ENCODE peak calls at places on chromosome 18, in five cellular contexts. N is GM04504; E is kidney tubule cell; L is stimulated activated CD8-positive, alpha-beta memory T cell treated with anti-CD3 and anti-CD28 coated beads, Interleukin-2, amount 100 ng/mL, for 48 hours; Z is LHCN-M2. V is an unnamed sample.

GRCh38 chr18:62663731-62664336 is 51.5 kb upstream of the PHLPP1 start:
- DNase-seq in N (no peak), E (peak), L (no peak), Z (peak), V (peak)

GRCh38 chr18:13217466-13217961 is 1.0 kb upstream of the LDLRAD4 start:
- DNase-seq in N (no peak), E (peak), Z (no peak), L (peak), V (no peak)

GRCh38 chr18:13137041-13137938 is 81.3 kb upstream of the LDLRAD4 start:
- DNase-seq in L (no peak), E (no peak), Z (no peak), N (no peak), V (no peak)

GRCh38 chr18:78448106-78448505 is 531.5 kb upstream of the SALL3 start:
- DNase-seq in E (no peak), L (no peak), N (no peak), Z (no peak), V (no peak)

GRCh38 chr18:3110034-3110752 is 97.2 kb upstream of the LPIN2 start:
- DNase-seq in N (no peak), L (no peak), Z (no peak), E (no peak), V (no peak)

GRCh38 chr18:48955528-48956261 is 4.9 kb upstream of the SMAD7 start:
- DNase-seq in N (peak), E (peak), Z (peak), L (no peak), V (no peak)

GRCh38 chr18:46497129-46497528 is 159.9 kb downstream of the LOXHD1 start:
- DNase-seq in L (peak), N (peak), Z (peak), E (peak), V (no peak)

GRCh38 chr18:40937386-40937785 is 1017.6 kb upstream of the PIK3C3 start:
- DNase-seq in L (no peak), E (no peak), N (no peak), Z (no peak), V (no peak)

GRCh38 chr18:46070683-46071614 is 1.1 kb downstream of the PSTPIP2 start:
- DNase-seq in L (peak), E (no peak), N (no peak), Z (no peak), V (no peak)

GRCh38 chr18:57789759-57790158 is 13.4 kb downstream of the ATP8B1 start:
- DNase-seq in N (no peak), E (no peak), Z (no peak), L (no peak), V (no peak)

GRCh38 chr18:34121157-34121807 is 103.4 kb downstream of the NOL4 start:
- DNase-seq in Z (peak), E (peak), L (no peak), N (no peak), V (peak)

GRCh38 chr18:3255611-3256165 is 6.2 kb upstream of the MYL12B start:
- DNase-seq in N (no peak), L (no peak), Z (no peak), E (no peak), V (no peak)

GRCh38 chr18:36977121-36977520 is 148.2 kb downstream of the KIAA1328 start:
- DNase-seq in L (no peak), Z (no peak), N (no peak), E (peak), V (no peak)

GRCh38 chr18:28960146-28960545 is 783.2 kb upstream of the CDH2 start:
- DNase-seq in L (no peak), E (no peak), Z (peak), N (no peak), V (no peak)

GRCh38 chr18:5197032-5197434 is at the start of gene AKAIN1:
- DNase-seq in L (no peak), E (peak), Z (no peak), N (peak), V (no peak)

GRCh38 chr18:35619468-35619867 is 37.9 kb downstream of the GALNT1 start:
- DNase-seq in L (no peak), N (no peak), E (no peak), Z (peak), V (no peak)

GRCh38 chr18:45761512-45762114 is 37.6 kb downstream of the SLC14A1 start:
- DNase-seq in Z (no peak), E (no peak), L (no peak), N (no peak), V (no peak)

GRCh38 chr18:61702007-61702406 is 190.8 kb downstream of the RNF152 start:
- DNase-seq in L (no peak), N (peak), E (peak), Z (peak), V (peak)

GRCh38 chr18:67318651-67319050 is 197.9 kb downstream of the DSEL start:
- DNase-seq in L (no peak), Z (peak), E (no peak), N (peak), V (peak)

GRCh38 chr18:70363861-70364260 is 75.0 kb downstream of the SOCS6 start:
- DNase-seq in L (no peak), E (peak), Z (peak), N (no peak), V (no peak)

GRCh38 chr18:22703883-22704626 is 229.1 kb upstream of the RBBP8 start:
- DNase-seq in E (peak), N (peak), Z (peak), L (no peak), V (no peak)

GRCh38 chr18:75638223-75638596 is 210.7 kb upstream of the SMIM21 start:
- DNase-seq in E (peak), L (no peak), N (peak), Z (peak), V (no peak)

GRCh38 chr18:44342167-44342566 is 338.5 kb upstream of the SETBP1 start:
- DNase-seq in Z (no peak), E (no peak), L (no peak), N (no peak), V (no peak)

GRCh38 chr18:66533693-66534092 is 70.2 kb downstream of the CDH19 start:
- DNase-seq in L (no peak), E (no peak), N (no peak), Z (no peak), V (no peak)

GRCh38 chr18:79366177-79367094 is 29.3 kb upstream of the NFATC1 start:
- DNase-seq in N (peak), L (no peak), E (no peak), Z (no peak), V (peak)

GRCh38 chr18:23330423-23330822 is 122.7 kb upstream of the RIOK3 start:
- DNase-seq in L (no peak), E (no peak), N (no peak), Z (no peak), V (no peak)

GRCh38 chr18:6747646-6748045 is 18.1 kb downstream of the ARHGAP28 start:
- DNase-seq in N (peak), L (no peak), E (peak), Z (peak), V (peak)

GRCh38 chr18:12246849-12247808 is 7.0 kb upstream of the CIDEA start:
- DNase-seq in Z (no peak), L (no peak), E (no peak), N (no peak), V (no peak)

GRCh38 chr18:79948719-79949411 is 2.6 kb downstream of the SLC66A2 start:
- DNase-seq in Z (no peak), L (no peak), E (no peak), N (no peak), V (no peak)

GRCh38 chr18:21706386-21706865 is 1.9 kb upstream of the ABHD3 start:
- DNase-seq in E (no peak), Z (no peak), L (no peak), N (no peak), V (no peak)

GRCh38 chr18:49531678-49532153 is 30.1 kb upstream of the LIPG start:
- DNase-seq in E (no peak), N (no peak), Z (no peak), L (no peak), V (no peak)

GRCh38 chr18:60892855-60893254 is 440.4 kb upstream of the CDH20 start:
- DNase-seq in L (no peak), Z (peak), N (no peak), E (peak), V (no peak)

GRCh38 chr18:7815797-7816196 is 248.7 kb downstream of the PTPRM start:
- DNase-seq in L (no peak), N (no peak), E (no peak), Z (peak), V (no peak)